ENCODE peak calls at places on chromosomes 12 and 14, in ten cellular contexts. One of them, this sample, is unnamed. For H3K27me3 and H3K4me1, the result is how much of the 10 kb centered on the place peaks cover.

GRCh38 chr12:119178544-119179334 is at the start of gene HSPB8:
- DNase-seq in MM.1S: no peak
- DNase-seq in K562: peak
- DNase-seq in ovary: peak
- DNase-seq in heart right ventricle: peak
- DNase-seq in endodermal cell: peak
- DNase-seq in HCT116: peak
- DNase-seq in cardiac muscle cell: peak
- DNase-seq in IMR-90: peak
- DNase-seq in foreskin keratinocyte: peak
- DNase-seq in this sample: peak

GRCh38 chr12:6326316-6326959 is 15.4 kb downstream of the TNFRSF1A start:
- DNase-seq in MM.1S: no peak
- DNase-seq in K562: peak
- DNase-seq in ovary: peak
- DNase-seq in heart right ventricle: no peak
- DNase-seq in endodermal cell: peak
- DNase-seq in HCT116: no peak
- DNase-seq in cardiac muscle cell: peak
- DNase-seq in IMR-90: peak
- DNase-seq in foreskin keratinocyte: no peak
- DNase-seq in this sample: no peak

GRCh38 chr14:81400852-81401251 is 728 bp upstream of the STON2 start:
- DNase-seq in MM.1S: no peak
- DNase-seq in K562: no peak
- DNase-seq in ovary: no peak
- DNase-seq in heart right ventricle: no peak
- DNase-seq in endodermal cell: no peak
- DNase-seq in HCT116: peak
- DNase-seq in cardiac muscle cell: no peak
- DNase-seq in IMR-90: peak
- DNase-seq in foreskin keratinocyte: peak
- DNase-seq in this sample: peak

GRCh38 chr12:84408936-84409335 is 503.7 kb downstream of the SLC6A15 start:
- DNase-seq in MM.1S: no peak
- DNase-seq in K562: no peak
- DNase-seq in ovary: no peak
- DNase-seq in heart right ventricle: no peak
- DNase-seq in endodermal cell: no peak
- DNase-seq in HCT116: no peak
- DNase-seq in cardiac muscle cell: no peak
- DNase-seq in IMR-90: no peak
- DNase-seq in foreskin keratinocyte: peak
- DNase-seq in this sample: no peak

GRCh38 chr14:33774161-33774560 is 176.7 kb downstream of the EGLN3 start:
- DNase-seq in MM.1S: no peak
- DNase-seq in K562: no peak
- DNase-seq in ovary: no peak
- DNase-seq in heart right ventricle: no peak
- DNase-seq in endodermal cell: no peak
- DNase-seq in HCT116: no peak
- DNase-seq in cardiac muscle cell: no peak
- DNase-seq in IMR-90: no peak
- DNase-seq in foreskin keratinocyte: no peak
- DNase-seq in this sample: no peak

GRCh38 chr14:95317817-95318343 is 1.8 kb downstream of the CLMN start:
- DNase-seq in MM.1S: no peak
- DNase-seq in K562: no peak
- DNase-seq in ovary: no peak
- DNase-seq in heart right ventricle: no peak
- DNase-seq in endodermal cell: no peak
- DNase-seq in HCT116: no peak
- DNase-seq in cardiac muscle cell: no peak
- DNase-seq in IMR-90: no peak
- DNase-seq in foreskin keratinocyte: no peak
- DNase-seq in this sample: no peak

GRCh38 chr14:105203057-105203494 is 22.0 kb upstream of the NUDT14 start:
- DNase-seq in MM.1S: peak
- DNase-seq in K562: peak
- DNase-seq in ovary: peak
- DNase-seq in heart right ventricle: peak
- DNase-seq in endodermal cell: peak
- DNase-seq in HCT116: no peak
- DNase-seq in cardiac muscle cell: peak
- DNase-seq in IMR-90: peak
- DNase-seq in foreskin keratinocyte: no peak
- DNase-seq in this sample: peak

GRCh38 chr12:47896633-47897032 is 8.2 kb downstream of the VDR start:
- DNase-seq in MM.1S: no peak
- DNase-seq in K562: no peak
- DNase-seq in ovary: no peak
- DNase-seq in heart right ventricle: no peak
- DNase-seq in endodermal cell: peak
- DNase-seq in HCT116: no peak
- DNase-seq in cardiac muscle cell: no peak
- DNase-seq in IMR-90: no peak
- DNase-seq in foreskin keratinocyte: peak
- DNase-seq in this sample: no peak

GRCh38 chr12:42091769-42092168 is 52.9 kb downstream of the GXYLT1 start:
- DNase-seq in MM.1S: no peak
- DNase-seq in K562: no peak
- DNase-seq in ovary: no peak
- DNase-seq in heart right ventricle: no peak
- DNase-seq in endodermal cell: peak
- DNase-seq in HCT116: peak
- DNase-seq in cardiac muscle cell: no peak
- DNase-seq in IMR-90: peak
- DNase-seq in foreskin keratinocyte: no peak
- DNase-seq in this sample: no peak

GRCh38 chr14:91418387-91419043 is 895 bp upstream of the CCDC88C start:
- DNase-seq in MM.1S: peak
- DNase-seq in K562: peak
- DNase-seq in ovary: peak
- DNase-seq in heart right ventricle: peak
- DNase-seq in endodermal cell: peak
- DNase-seq in HCT116: peak
- DNase-seq in cardiac muscle cell: peak
- DNase-seq in IMR-90: peak
- DNase-seq in foreskin keratinocyte: peak
- DNase-seq in this sample: no peak

GRCh38 chr12:128976120-128976519 is 122.8 kb downstream of the GLT1D1 start:
- DNase-seq in MM.1S: no peak
- DNase-seq in K562: peak
- DNase-seq in ovary: no peak
- DNase-seq in heart right ventricle: no peak
- DNase-seq in endodermal cell: peak
- DNase-seq in HCT116: no peak
- DNase-seq in cardiac muscle cell: peak
- DNase-seq in IMR-90: no peak
- DNase-seq in foreskin keratinocyte: no peak
- DNase-seq in this sample: no peak
- TF ChIP-seq CTCF in MM.1S: no peak
- TF ChIP-seq CTCF in K562: peak
- TF ChIP-seq CTCF in ovary: no peak
- TF ChIP-seq CTCF in heart right ventricle: peak
- TF ChIP-seq CTCF in endodermal cell: peak
- TF ChIP-seq CTCF in HCT116: peak
- TF ChIP-seq CTCF in cardiac muscle cell: no peak
- TF ChIP-seq CTCF in IMR-90: no peak
- TF ChIP-seq CTCF in foreskin keratinocyte: no peak
- TF ChIP-seq CTCF in this sample: peak

GRCh38 chr12:34376133-34376799 is 354.0 kb downstream of the ALG10 start:
- DNase-seq in MM.1S: no peak
- DNase-seq in K562: peak
- DNase-seq in ovary: no peak
- DNase-seq in heart right ventricle: no peak
- DNase-seq in endodermal cell: no peak
- DNase-seq in HCT116: no peak
- DNase-seq in cardiac muscle cell: no peak
- DNase-seq in IMR-90: no peak
- DNase-seq in foreskin keratinocyte: no peak
- DNase-seq in this sample: no peak
- H3K27me3 ChIP-seq in MM.1S: under half
- H3K27me3 ChIP-seq in K562: under half
- H3K27me3 ChIP-seq in ovary: under half
- H3K27me3 ChIP-seq in heart right ventricle: under half
- H3K27me3 ChIP-seq in endodermal cell: under half
- H3K27me3 ChIP-seq in HCT116: under half
- H3K27me3 ChIP-seq in cardiac muscle cell: under half
- H3K27me3 ChIP-seq in IMR-90: under half
- H3K27me3 ChIP-seq in foreskin keratinocyte: under half
- H3K27me3 ChIP-seq in this sample: under half

GRCh38 chr14:21379338-21379737 is 4.5 kb downstream of the SUPT16H start:
- DNase-seq in MM.1S: peak
- DNase-seq in K562: no peak
- DNase-seq in ovary: no peak
- DNase-seq in heart right ventricle: no peak
- DNase-seq in endodermal cell: no peak
- DNase-seq in HCT116: no peak
- DNase-seq in cardiac muscle cell: no peak
- DNase-seq in IMR-90: no peak
- DNase-seq in foreskin keratinocyte: no peak
- DNase-seq in this sample: no peak

GRCh38 chr14:21384494-21384851 is 654 bp upstream of the SUPT16H start:
- DNase-seq in MM.1S: peak
- DNase-seq in K562: no peak
- DNase-seq in ovary: peak
- DNase-seq in heart right ventricle: no peak
- DNase-seq in endodermal cell: no peak
- DNase-seq in HCT116: no peak
- DNase-seq in cardiac muscle cell: no peak
- DNase-seq in IMR-90: no peak
- DNase-seq in foreskin keratinocyte: no peak
- DNase-seq in this sample: no peak

GRCh38 chr14:21382886-21383847 is 652 bp downstream of the SUPT16H start:
- DNase-seq in MM.1S: peak
- DNase-seq in K562: peak
- DNase-seq in ovary: peak
- DNase-seq in heart right ventricle: peak
- DNase-seq in endodermal cell: peak
- DNase-seq in HCT116: no peak
- DNase-seq in cardiac muscle cell: peak
- DNase-seq in IMR-90: peak
- DNase-seq in foreskin keratinocyte: peak
- DNase-seq in this sample: no peak

GRCh38 chr14:21383848-21384493 is at the start of gene SUPT16H:
- DNase-seq in MM.1S: peak
- DNase-seq in K562: peak
- DNase-seq in ovary: peak
- DNase-seq in heart right ventricle: peak
- DNase-seq in endodermal cell: peak
- DNase-seq in HCT116: peak
- DNase-seq in cardiac muscle cell: peak
- DNase-seq in IMR-90: peak
- DNase-seq in foreskin keratinocyte: peak
- DNase-seq in this sample: peak

GRCh38 chr14:21382095-21382494 is 1.7 kb downstream of the SUPT16H start:
- DNase-seq in MM.1S: no peak
- DNase-seq in K562: no peak
- DNase-seq in ovary: no peak
- DNase-seq in heart right ventricle: no peak
- DNase-seq in endodermal cell: no peak
- DNase-seq in HCT116: no peak
- DNase-seq in cardiac muscle cell: no peak
- DNase-seq in IMR-90: no peak
- DNase-seq in foreskin keratinocyte: no peak
- DNase-seq in this sample: no peak
- H3K4me1 ChIP-seq in MM.1S: under half
- H3K4me1 ChIP-seq in K562: under half
- H3K4me1 ChIP-seq in ovary: under half
- H3K4me1 ChIP-seq in heart right ventricle: under half
- H3K4me1 ChIP-seq in endodermal cell: under half
- H3K4me1 ChIP-seq in HCT116: under half
- H3K4me1 ChIP-seq in cardiac muscle cell: under half
- H3K4me1 ChIP-seq in IMR-90: under half
- H3K4me1 ChIP-seq in foreskin keratinocyte: under half
- H3K4me1 ChIP-seq in this sample: under half

GRCh38 chr14:99274346-99275221 is 2.6 kb upstream of the BCL11B start:
- DNase-seq in MM.1S: peak
- DNase-seq in K562: peak
- DNase-seq in ovary: peak
- DNase-seq in heart right ventricle: peak
- DNase-seq in endodermal cell: peak
- DNase-seq in HCT116: peak
- DNase-seq in cardiac muscle cell: peak
- DNase-seq in IMR-90: peak
- DNase-seq in foreskin keratinocyte: peak
- DNase-seq in this sample: no peak
- TF ChIP-seq CTCF in MM.1S: peak
- TF ChIP-seq CTCF in K562: peak
- TF ChIP-seq CTCF in ovary: no peak
- TF ChIP-seq CTCF in heart right ventricle: peak
- TF ChIP-seq CTCF in endodermal cell: peak
- TF ChIP-seq CTCF in HCT116: peak
- TF ChIP-seq CTCF in cardiac muscle cell: peak
- TF ChIP-seq CTCF in IMR-90: peak
- TF ChIP-seq CTCF in foreskin keratinocyte: peak
- TF ChIP-seq CTCF in this sample: no peak